ENCODE peak calls at places on chromosomes 12 and 14, in four cellular contexts. J, E, B and Q are unnamed samples.

GRCh38 chr14:67515386-67516079 is 17.6 kb upstream of the PLEKHH1 start:
- DNase-seq in J (peak; percentile 34), E (no peak), B (no peak), Q (no peak)

GRCh38 chr14:35085441-35085840 is 36.3 kb downstream of the PPP2R3C start:
- DNase-seq in J (no peak), E (no peak), B (no peak), Q (no peak)

GRCh38 chr14:22822619-22823551 is 6.8 kb upstream of the MRPL52 start:
- DNase-seq in J (peak; percentile 69), E (peak; percentile 76), B (peak; percentile 53), Q (no peak)

GRCh38 chr14:49774111-49774510 is 6.2 kb downstream of the KLHDC2 start:
- DNase-seq in J (no peak), E (no peak), B (no peak), Q (no peak)

GRCh38 chr12:18825138-18825537 is 87.2 kb downstream of the CAPZA3 start:
- DNase-seq in J (no peak), E (no peak), B (no peak), Q (no peak)

GRCh38 chr14:65016461-65016860 is 29.8 kb downstream of the FNTB start:
- DNase-seq in J (no peak), E (no peak), B (no peak), Q (no peak)

GRCh38 chr14:92692822-92693226 is 55.6 kb downstream of the LGMN start:
- DNase-seq in J (peak; percentile 90), E (peak; percentile 59), B (no peak), Q (no peak)

GRCh38 chr12:51071663-51072062 is 11.7 kb downstream of the CSRNP2 start:
- DNase-seq in J (peak; percentile 48), E (no peak), B (no peak), Q (no peak)

GRCh38 chr12:49873361-49873934 is 30.3 kb downstream of the FAIM2 start:
- DNase-seq in J (no peak), E (no peak), B (no peak), Q (no peak)

GRCh38 chr12:127809236-127809635 is 457.7 kb upstream of the TMEM132C start:
- DNase-seq in J (peak; percentile 12), E (no peak), B (no peak), Q (no peak)

GRCh38 chr12:7092229-7092985 is at the start of gene C1R:
- DNase-seq in J (peak; percentile 77), E (peak; percentile 89), B (peak; percentile 56), Q (no peak)

GRCh38 chr12:109718390-109718789 is 4.8 kb downstream of the FAM222A start:
- DNase-seq in J (no peak), E (no peak), B (no peak), Q (no peak)

GRCh38 chr14:51176819-51177218 is 63.2 kb upstream of the TMX1 start:
- DNase-seq in J (no peak), E (no peak), B (no peak), Q (no peak)

GRCh38 chr14:54614296-54614695 is 47.4 kb downstream of the SAMD4A start:
- DNase-seq in J (no peak), E (no peak), B (no peak), Q (no peak)

GRCh38 chr14:55071870-55072640 is 20.6 kb downstream of the MAPK1IP1L start:
- DNase-seq in J (no peak), E (no peak), B (no peak), Q (peak; percentile 83)

GRCh38 chr12:104687823-104688573 is 231.2 kb downstream of the CHST11 start:
- DNase-seq in J (no peak), E (no peak), B (peak; percentile 41), Q (no peak)

GRCh38 chr12:19431407-19432308 is 7.6 kb upstream of the AEBP2 start:
- DNase-seq in J (no peak), E (no peak), B (no peak), Q (peak; percentile 80)

GRCh38 chr14:53542692-53543091 is 389.6 kb upstream of the DDHD1 start:
- DNase-seq in J (peak; percentile 26), E (no peak), B (no peak), Q (no peak)

GRCh38 chr12:53623986-53624385 is 2.2 kb downstream of the ATF7 start:
- DNase-seq in J (no peak), E (peak; percentile 58), B (no peak), Q (no peak)

GRCh38 chr14:33352821-33353220 is 414.1 kb downstream of the NPAS3 start:
- DNase-seq in J (no peak), E (no peak), B (no peak), Q (no peak)

GRCh38 chr12:75478395-75478794 is 2.2 kb upstream of the GLIPR1 start:
- DNase-seq in J (no peak), E (no peak), B (no peak), Q (no peak)

GRCh38 chr14:95269493-95269892 is 50.2 kb downstream of the CLMN start:
- DNase-seq in J (peak; percentile 10), E (no peak), B (no peak), Q (no peak)

DNA sequence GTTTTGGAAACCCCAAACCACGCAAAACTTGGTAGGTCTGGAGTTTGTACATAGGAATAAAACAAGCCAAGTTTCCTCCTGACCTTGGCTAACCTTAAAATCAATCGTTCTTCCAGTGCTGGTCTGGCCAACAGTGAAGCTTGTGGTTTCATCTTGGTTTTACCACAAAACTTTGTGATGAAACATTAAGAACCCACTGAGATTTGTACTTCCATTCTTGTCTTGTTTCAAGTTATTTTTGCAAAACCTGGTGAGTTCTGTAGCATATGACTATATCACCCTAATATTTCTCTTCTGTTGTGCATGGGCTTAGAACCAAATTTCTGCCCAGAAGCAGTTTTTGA is 26.4 kb downstream of the SIX1 start:
- DNase-seq in J (no peak), E (no peak), B (no peak), Q (no peak)
- H3K27ac ChIP-seq in J (no peak overlapping the region), E (peak overlapping the region; percentile 15), B (no peak overlapping the region), Q (no peak overlapping the region)

DNA sequence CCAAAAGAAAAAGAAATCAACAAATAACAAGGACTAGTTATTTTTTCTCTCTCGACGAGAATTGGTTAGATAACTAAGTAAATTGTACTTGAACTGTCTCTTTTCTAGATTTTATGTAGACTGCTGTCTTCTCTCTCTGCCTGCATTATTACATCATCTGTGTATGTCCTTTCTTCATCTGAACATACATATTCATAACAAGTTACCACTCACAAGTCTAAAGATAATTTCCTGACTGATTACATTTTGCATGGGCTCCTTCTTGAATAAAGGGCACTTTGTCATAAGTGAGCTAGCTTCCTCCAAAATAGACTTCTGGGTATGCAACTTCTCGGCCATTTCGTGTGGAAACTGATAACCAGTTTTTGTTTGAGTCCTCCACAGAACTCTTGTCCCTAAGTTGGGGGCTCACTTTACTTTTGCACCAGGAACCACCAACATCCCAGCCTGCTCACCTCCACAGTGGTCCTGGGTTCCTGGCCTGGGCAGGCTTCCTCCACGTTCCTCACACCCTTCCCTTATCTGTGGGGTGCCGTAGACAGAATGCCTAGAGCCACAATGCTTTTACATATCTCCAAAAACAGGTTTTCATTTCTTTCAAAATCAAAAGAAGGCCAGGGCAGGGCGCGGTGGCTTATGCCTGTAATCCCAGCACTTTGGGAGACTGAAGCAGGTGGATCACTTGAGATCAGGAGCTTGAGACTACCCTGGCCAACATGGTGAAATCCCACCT is 6.2 kb upstream of the DDX47 start:
- DNase-seq in J (no peak), E (no peak), B (no peak), Q (no peak)
- H3K27ac ChIP-seq in J (peak overlapping the region; percentile 71), E (no peak overlapping the region), B (peak overlapping the region; percentile 84), Q (peak overlapping the region; percentile 100)

GRCh38 chr14:37599527-37600368 is 4.3 kb downstream of the TTC6 start:
- DNase-seq in J (no peak), E (no peak), B (no peak), Q (no peak)

GRCh38 chr14:37601849-37602248 is 6.4 kb downstream of the TTC6 start:
- DNase-seq in J (no peak), E (no peak), B (no peak), Q (no peak)

GRCh38 chr14:37602605-37603453 is 7.4 kb downstream of the TTC6 start:
- DNase-seq in J (no peak), E (no peak), B (no peak), Q (no peak)

GRCh38 chr14:37598973-37599526 is 3.6 kb downstream of the TTC6 start:
- DNase-seq in J (no peak), E (no peak), B (no peak), Q (no peak)

DNA sequence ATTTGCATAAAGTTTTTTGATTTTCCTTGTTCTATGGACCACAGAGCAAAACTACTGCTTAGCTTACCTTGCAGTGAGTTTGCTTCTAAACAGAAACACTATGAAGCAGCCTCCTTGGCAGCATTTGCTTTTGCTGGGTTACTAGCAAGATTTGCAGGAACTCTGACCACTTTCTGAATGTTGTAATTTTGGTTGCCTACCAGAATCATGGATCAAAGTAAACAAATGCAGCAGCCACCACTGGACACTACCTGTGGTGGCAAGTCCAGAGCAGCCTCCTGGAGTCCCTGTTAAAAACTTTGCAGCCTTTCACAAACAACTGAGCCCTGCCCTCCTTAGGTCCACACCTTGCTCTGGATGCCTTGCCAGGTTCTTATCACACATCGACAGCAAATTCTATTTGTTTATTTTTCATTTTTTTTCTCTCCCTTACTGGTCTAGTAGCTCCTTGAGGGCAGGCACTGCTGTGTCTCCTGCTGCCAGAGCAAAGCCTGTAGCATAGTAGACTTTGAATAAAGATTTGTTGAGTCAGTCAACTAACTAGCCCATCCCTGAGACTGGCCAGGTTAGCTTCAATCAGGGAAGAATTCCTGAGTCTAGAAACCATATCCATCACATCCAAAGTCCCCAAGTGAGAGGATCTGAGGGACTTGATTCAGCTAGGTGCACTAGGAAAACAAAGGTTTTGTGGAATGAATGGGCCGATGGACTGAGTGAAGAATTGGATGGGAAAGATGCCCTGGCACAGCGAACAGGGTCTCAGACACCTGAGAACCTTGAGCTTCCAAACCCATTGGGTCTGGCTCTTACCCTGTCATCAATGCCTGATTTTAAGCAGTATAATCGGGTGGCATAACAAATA is 5.7 kb downstream of the TTC6 start:
- DNase-seq in J (no peak), E (no peak), B (no peak), Q (no peak)
- H3K27ac ChIP-seq in J (no peak overlapping the region), E (no peak overlapping the region), B (no peak overlapping the region), Q (no peak overlapping the region)

GRCh38 chr14:77046706-77047105 is 18.2 kb upstream of the IRF2BPL start:
- DNase-seq in J (no peak), E (no peak), B (no peak), Q (no peak)

GRCh38 chr14:77043984-77044485 is 15.5 kb upstream of the IRF2BPL start:
- DNase-seq in J (no peak), E (no peak), B (no peak), Q (no peak)

GRCh38 chr14:77043177-77043983 is 14.9 kb upstream of the IRF2BPL start:
- DNase-seq in J (no peak), E (peak; percentile 57), B (peak; percentile 43), Q (no peak)

GRCh38 chr14:77045570-77045890 is 17.0 kb upstream of the IRF2BPL start:
- DNase-seq in J (peak; percentile 61), E (no peak), B (no peak), Q (no peak)

GRCh38 chr14:77044776-77045569 is 16.5 kb upstream of the IRF2BPL start:
- DNase-seq in J (no peak), E (peak; percentile 68), B (no peak), Q (no peak)
- H3K27ac ChIP-seq in J (peak overlapping the region; percentile 99), E (peak overlapping the region; percentile 88), B (no peak overlapping the region), Q (peak overlapping the region; percentile 84)